ENCODE peak calls at places on chromosomes 16 and 17, in five cellular contexts. V, Y, I, E and T are unnamed samples.

GRCh38 chr16:51017969-51018368 is 133.1 kb downstream of the SALL1 start:
- DNase-seq in Y (no peak), E (no peak), V (no peak), I (no peak), T (no peak)

GRCh38 chr16:10039220-10040096 is 142.8 kb downstream of the GRIN2A start:
- DNase-seq in E (no peak), I (peak), Y (peak), V (no peak), T (peak)

GRCh38 chr17:73991260-73991659 is 212.2 kb upstream of the RPL38 start:
- DNase-seq in I (no peak), Y (no peak), E (no peak), V (no peak), T (no peak)

GRCh38 chr16:85222151-85222863 is 110.0 kb upstream of the CIBAR2 start:
- DNase-seq in Y (no peak), E (no peak), V (no peak), I (peak), T (no peak)

GRCh38 chr17:8872036-8872704 is 4.7 kb upstream of the PIK3R6 start:
- DNase-seq in E (no peak), V (no peak), I (no peak), Y (no peak), T (no peak)

GRCh38 chr16:2282866-2283555 is 15.1 kb upstream of the RNPS1 start:
- DNase-seq in V (no peak), E (no peak), Y (no peak), I (no peak), T (no peak)

GRCh38 chr17:44069974-44070454 is 521 bp upstream of the G6PC3 start:
- DNase-seq in V (no peak), Y (peak), E (no peak), I (no peak), T (no peak)

GRCh38 chr16:80602894-80603293 is 62.1 kb downstream of the DYNLRB2 start:
- DNase-seq in E (no peak), Y (no peak), V (no peak), I (no peak), T (no peak)

GRCh38 chr17:70855401-70856054 is 686.2 kb downstream of the KCNJ2 start:
- DNase-seq in Y (no peak), V (no peak), E (no peak), I (no peak), T (peak)

DNA sequence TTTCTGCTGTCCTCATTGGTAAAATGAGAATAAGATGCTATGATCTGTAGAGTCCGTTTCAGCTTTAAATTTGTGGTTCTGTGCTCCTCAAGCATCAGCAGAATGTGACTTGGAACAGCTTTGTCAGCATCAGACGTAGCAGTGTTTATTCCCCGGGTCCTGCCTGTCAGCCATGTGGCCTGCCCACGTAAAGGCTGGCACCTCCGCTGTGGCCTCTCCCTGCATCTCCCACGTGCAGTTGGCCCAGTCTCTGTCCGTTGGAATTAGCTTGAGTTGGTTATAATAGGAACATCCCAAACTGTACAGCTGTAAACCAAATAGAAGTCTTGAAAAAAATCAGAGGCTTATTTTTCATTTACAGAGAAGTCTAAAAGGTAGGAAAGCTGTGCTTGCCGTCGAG is 61.7 kb downstream of the ARHGAP44 start:
- DNase-seq in V (no peak), I (no peak), Y (no peak), E (no peak), T (no peak)
- TF ChIP-seq POLR2A in V (no peak), I (no peak), Y (no peak), E (no peak), T (no peak)

GRCh38 chr17:39199673-39199985 is 454 bp upstream of the RPL19 start:
- DNase-seq in Y (no peak), E (no peak), V (no peak), I (no peak), T (no peak)
- TF ChIP-seq POLR2A in Y (no peak), E (no peak), V (no peak), I (peak), T (no peak)

DNA sequence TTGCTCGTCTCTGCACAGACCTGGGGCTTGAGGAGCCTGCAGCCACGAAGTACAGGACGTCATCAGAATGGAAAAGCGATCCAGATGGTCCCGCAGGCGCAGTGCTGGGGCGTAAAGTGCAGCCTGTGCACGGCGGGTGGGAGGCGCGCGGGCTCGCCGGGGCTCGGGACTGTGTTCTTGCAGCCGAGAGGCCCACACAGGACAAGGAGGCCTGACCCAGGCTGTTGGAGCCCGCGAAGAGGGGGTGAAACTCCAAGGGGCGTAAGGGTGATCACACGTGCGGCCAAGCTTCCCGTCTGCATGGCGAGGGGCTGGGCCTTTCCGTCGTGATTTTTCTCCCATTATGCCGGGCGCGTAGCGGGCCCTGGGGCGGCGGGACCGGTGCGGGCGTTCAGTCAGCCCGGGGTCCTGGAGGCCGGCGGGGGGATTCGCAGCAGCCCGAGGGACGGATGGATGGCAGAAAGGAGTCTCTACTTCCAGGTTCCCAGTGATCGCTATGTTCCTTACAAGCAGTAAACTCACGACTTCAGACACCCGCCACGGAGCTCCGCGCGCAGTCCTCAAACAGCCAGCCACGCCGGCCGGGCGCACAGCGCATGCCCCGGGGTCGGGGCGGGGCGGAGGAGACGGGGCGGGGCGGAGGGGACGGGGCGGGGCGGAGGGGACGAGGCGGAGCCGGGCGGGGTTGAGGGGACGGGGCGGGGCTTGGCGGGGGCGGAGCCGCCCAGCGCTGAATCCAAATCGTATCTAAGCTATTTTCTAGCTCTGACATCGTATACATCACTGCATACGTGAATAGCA is 141.0 kb upstream of the KCNJ18 start:
- DNase-seq in E (peak), I (peak), Y (peak), V (peak), T (peak)
- TF ChIP-seq POLR2A in E (peak), I (peak), Y (no peak), V (peak), T (peak)

GRCh38 chr16:70428178-70428998 is 10.5 kb downstream of the ST3GAL2 start:
- DNase-seq in I (peak), Y (peak), E (peak), V (peak), T (peak)
- TF ChIP-seq POLR2A in I (no peak), Y (no peak), E (no peak), V (no peak), T (no peak)

DNA sequence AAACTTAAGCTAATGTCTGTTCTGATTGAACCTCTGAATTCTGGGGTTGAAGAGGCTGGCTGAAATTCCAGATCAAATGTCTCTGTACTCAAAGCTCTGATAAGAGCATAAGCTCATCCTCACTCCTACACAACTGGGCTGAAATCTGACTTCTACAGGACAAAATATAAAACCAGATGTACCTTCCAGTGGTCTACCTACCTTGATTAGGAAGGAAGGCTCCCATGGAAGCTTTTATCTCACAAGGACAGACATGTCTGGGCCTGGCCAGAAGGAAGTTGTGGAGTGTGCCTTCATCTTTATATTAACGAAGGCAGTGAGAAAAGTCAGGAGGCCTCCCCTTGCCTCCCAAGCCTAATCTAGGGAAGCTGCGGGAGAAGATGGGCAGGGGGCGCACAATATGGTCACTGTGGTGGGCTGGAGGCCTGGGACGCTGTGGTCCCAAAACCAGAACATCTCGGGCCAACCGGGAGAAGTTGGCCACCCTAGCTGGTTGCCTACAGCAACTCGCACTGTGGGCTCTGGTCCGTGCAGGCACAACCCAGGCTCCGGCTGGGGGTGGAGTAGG is 55.6 kb upstream of the LRRC37A3 start:
- DNase-seq in E (no peak), I (no peak), V (no peak), Y (no peak), T (no peak)
- TF ChIP-seq POLR2A in E (no peak), I (no peak), V (no peak), Y (no peak), T (no peak)

DNA sequence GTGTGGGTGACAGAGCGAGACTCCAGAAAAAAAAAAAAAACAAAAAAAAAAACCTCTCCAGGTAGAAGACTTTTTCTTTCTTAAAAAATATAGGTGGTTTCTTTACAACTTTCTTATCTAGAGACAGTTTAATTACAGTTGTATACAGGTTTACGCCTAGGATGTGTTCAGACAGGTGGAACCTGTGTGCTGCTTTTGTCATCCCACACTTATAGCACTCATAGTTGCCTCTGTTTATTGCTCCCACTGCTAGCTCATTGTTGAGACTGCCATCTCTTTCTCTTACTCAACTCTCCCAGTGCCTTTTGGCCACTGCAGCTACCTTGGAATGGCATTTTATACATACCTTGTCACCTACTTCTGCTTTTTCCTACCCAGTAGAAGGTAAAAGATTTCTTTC is 19.1 kb upstream of the MED9 start:
- DNase-seq in Y (no peak), E (no peak), V (no peak), I (no peak), T (no peak)
- TF ChIP-seq POLR2A in Y (no peak), E (no peak), V (no peak), I (no peak), T (no peak)